ENCODE peak calls at places on chromosomes 3 and 15, in six cellular contexts. W is sigmoid colon; D is neural progenitor cell; J is CD8-positive, alpha-beta T cell; P is psoas muscle; S is cardiac muscle cell. O is an unnamed sample. For H3K36me3 and H3K27me3, the result is how much of the 10 kb centered on the place peaks cover.

GRCh38 chr15:75694241-75695182 is 18.1 kb downstream of the CSPG4 start:
- DNase-seq in D (peak), W (peak), J (no peak), P (peak), S (peak), O (peak)

GRCh38 chr3:30167511-30168135 is 438.8 kb upstream of the TGFBR2 start:
- DNase-seq in P (no peak), S (no peak), W (no peak), D (no peak), J (no peak), O (peak)

GRCh38 chr3:42979044-42979962 is at the start of gene GASK1A:
- DNase-seq in J (no peak), W (peak), D (peak), S (peak), P (peak), O (peak)

GRCh38 chr3:97996988-97997387 is 24.8 kb upstream of the RIOX2 start:
- DNase-seq in P (no peak), D (no peak), J (no peak), W (no peak), S (no peak), O (no peak)

GRCh38 chr3:43867673-43868072 is 176.9 kb downstream of the ABHD5 start:
- DNase-seq in W (no peak), S (no peak), P (no peak), J (no peak), D (no peak), O (no peak)

GRCh38 chr15:76939715-76940114 is 8.2 kb downstream of the RCN2 start:
- DNase-seq in S (no peak), W (no peak), D (no peak), P (no peak), J (no peak), O (no peak)

GRCh38 chr3:113695818-113696645 is at the start of gene USF3:
- DNase-seq in W (peak), J (peak), P (peak), S (peak), D (no peak), O (peak)

GRCh38 chr15:72162569-72162968 is 35.0 kb downstream of the GRAMD2A start:
- DNase-seq in W (no peak), S (no peak), J (no peak), P (no peak), D (no peak), O (no peak)

GRCh38 chr3:59608356-59608755 is 558.5 kb upstream of the CFAP20DC start:
- DNase-seq in W (no peak), J (no peak), D (no peak), P (no peak), S (no peak), O (no peak)

GRCh38 chr15:65032823-65033537 is 3.5 kb upstream of the MTFMT start:
- DNase-seq in J (peak), S (peak), D (peak), P (peak), W (peak), O (peak)

GRCh38 chr3:166785851-166786250 is 594.2 kb downstream of the ZBBX start:
- DNase-seq in W (no peak), J (no peak), D (no peak), P (no peak), S (no peak), O (no peak)

GRCh38 chr15:30953731-30954378 is 37.6 kb downstream of the MTMR10 start:
- DNase-seq in S (no peak), D (no peak), W (no peak), P (peak), J (no peak), O (peak)

GRCh38 chr15:96253137-96253747 is 77.3 kb upstream of the NR2F2 start:
- DNase-seq in J (no peak), W (no peak), P (no peak), D (no peak), S (no peak), O (no peak)

GRCh38 chr3:134708025-134708597 is 57.3 kb upstream of the KY start:
- DNase-seq in J (no peak), W (no peak), S (no peak), P (no peak), D (no peak), O (no peak)

GRCh38 chr3:65793495-65794200 is 245.1 kb downstream of the MAGI1 start:
- DNase-seq in D (no peak), J (no peak), P (no peak), S (no peak), W (no peak), O (no peak)

GRCh38 chr15:76996526-76997401 is 1.8 kb downstream of the PSTPIP1 start:
- DNase-seq in P (peak), J (peak), S (no peak), D (no peak), W (peak), O (no peak)

GRCh38 chr3:42572278-42572677 is 9.5 kb downstream of the SEC22C start:
- DNase-seq in P (no peak), W (no peak), S (peak), J (no peak), D (peak), O (peak)

GRCh38 chr3:10780922-10781321 is 35.1 kb upstream of the SLC6A11 start:
- DNase-seq in D (no peak), S (no peak), J (no peak), W (no peak), P (no peak), O (no peak)

GRCh38 chr3:25782938-25783660 is at the start of gene NGLY1:
- DNase-seq in D (peak), S (peak), J (peak), W (peak), P (peak), O (peak)

GRCh38 chr3:63964287-63965073 is 52.3 kb upstream of the SCAANT1 start:
- DNase-seq in S (peak), P (no peak), J (no peak), W (no peak), D (peak), O (no peak)

GRCh38 chr3:185537369-185537970 is 14.9 kb downstream of the LIPH start:
- DNase-seq in J (no peak), D (no peak), S (no peak), P (peak), W (peak), O (no peak)

GRCh38 chr3:184229424-184230080 is at the start of gene VWA5B2:
- DNase-seq in S (peak), J (peak), D (peak), P (peak), W (no peak), O (peak)
- H3K4me3 ChIP-seq in S (peak), J (peak), D (peak), P (peak), W (peak), O (peak)

GRCh38 chr3:52088445-52089367 is 32.3 kb upstream of the DUSP7 start:
- DNase-seq in D (peak), W (no peak), S (peak), P (no peak), J (no peak), O (peak)

GRCh38 chr3:52090620-52091468 is 34.5 kb upstream of the DUSP7 start:
- DNase-seq in J (no peak), D (peak), P (no peak), S (no peak), W (peak), O (peak)

GRCh38 chr3:52090131-52090548 is 33.8 kb upstream of the DUSP7 start:
- DNase-seq in W (no peak), P (peak), S (no peak), D (no peak), J (no peak), O (no peak)

GRCh38 chr3:52087728-52088127 is 31.4 kb upstream of the DUSP7 start:
- DNase-seq in P (no peak), W (no peak), S (no peak), D (no peak), J (no peak), O (no peak)

DNA sequence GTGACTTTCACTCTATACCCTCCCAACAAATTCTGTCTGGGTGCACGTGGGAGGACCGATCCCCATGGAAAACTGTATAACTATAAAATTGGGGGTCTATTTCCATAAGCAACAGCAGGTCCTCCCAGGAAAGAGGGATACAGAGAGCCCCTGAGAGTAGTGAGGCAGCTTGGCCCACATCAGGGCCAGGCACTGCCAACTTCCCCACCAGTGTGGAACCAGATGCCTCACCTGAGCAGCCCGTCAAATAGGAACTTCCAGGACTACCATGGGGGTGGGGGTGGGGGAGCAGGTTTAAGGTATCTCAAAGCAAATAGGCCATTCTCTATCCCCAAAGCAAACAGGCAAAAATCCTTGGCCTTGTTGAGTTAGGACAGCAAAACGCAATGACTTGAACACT is 33.3 kb upstream of the DUSP7 start:
- DNase-seq in D (no peak), P (no peak), J (no peak), W (no peak), S (no peak), O (peak)
- H3K36me3 ChIP-seq in D (under half), P (under half), J (under half), W (under half), S (under half), O (under half)

DNA sequence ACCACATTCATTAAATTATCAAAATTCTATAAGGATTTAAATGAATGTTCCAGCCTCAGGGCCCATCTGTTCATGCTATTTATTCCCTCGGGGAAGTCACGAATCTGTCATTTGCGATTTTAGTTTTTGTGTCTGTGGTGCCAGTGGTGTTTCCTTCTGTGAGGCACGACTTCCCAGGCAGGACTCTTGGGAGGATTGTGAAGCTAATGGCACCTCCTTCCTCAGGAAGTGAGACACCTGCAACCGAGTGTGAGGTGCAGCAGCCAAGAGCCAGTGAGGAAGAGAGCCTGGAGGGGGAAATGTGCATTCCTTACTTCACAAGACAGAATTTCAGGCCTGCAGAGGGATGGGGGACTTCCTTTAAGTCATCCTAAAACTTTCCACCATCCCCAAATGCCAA is 24.1 kb downstream of the SV2B start:
- DNase-seq in D (no peak), S (no peak), W (no peak), J (no peak), P (no peak), O (no peak)
- H3K27me3 ChIP-seq in D (under half), S (under half), W (under half), J (under half), P (under half), O (under half)

GRCh38 chr3:160224811-160225180 is 426 bp upstream of the C3orf80 start:
- DNase-seq in W (no peak), S (no peak), D (no peak), P (no peak), J (no peak), O (peak)
- H3K4me3 ChIP-seq in W (peak), S (peak), D (peak), P (peak), J (peak), O (peak)

GRCh38 chr3:179622023-179622422 is 17.4 kb downstream of the NDUFB5 start:
- DNase-seq in J (no peak), P (no peak), W (no peak), S (no peak), D (no peak), O (no peak)

GRCh38 chr3:179624471-179624870 is 19.9 kb downstream of the NDUFB5 start:
- DNase-seq in D (no peak), W (no peak), S (no peak), P (no peak), J (no peak), O (no peak)
- H3K36me3 ChIP-seq in D (under half), W (under half), S (under half), P (under half), J (under half), O (under half)

DNA sequence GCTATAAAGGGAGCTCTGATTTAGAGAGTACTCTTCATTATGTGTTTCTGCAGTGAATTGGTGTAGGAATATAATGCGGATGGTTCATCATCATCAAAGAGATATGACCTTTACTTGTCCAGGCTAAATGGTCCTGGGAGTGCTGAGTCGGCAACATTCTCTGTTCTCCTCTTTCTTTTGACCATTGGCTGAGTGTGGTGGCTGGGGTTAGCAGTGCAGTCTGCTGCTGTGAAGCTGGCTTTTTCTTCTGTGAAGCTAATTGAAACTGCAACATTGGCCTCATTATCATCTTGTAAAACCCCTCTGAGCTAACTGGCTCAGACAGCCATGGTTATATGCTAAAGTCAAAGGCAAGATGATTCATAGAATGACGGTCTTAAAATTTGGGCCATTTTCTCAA is 83.8 kb downstream of the THRB start:
- DNase-seq in P (no peak), S (no peak), J (no peak), D (peak), W (no peak), O (no peak)
- H3K27me3 ChIP-seq in P (under half), S (under half), J (under half), D (under half), W (under half), O (under half)